ENCODE peak calls at places on chromosomes 3 and 15, in five cellular contexts. C is GM10248, I is ovary, G is GM13976, Z is upper lobe of right lung. K is an unnamed sample.

GRCh38 chr3:122112754-122113153 is 57.6 kb downstream of the CD86 start:
- DNase-seq in C (no peak), G (no peak), I (no peak), Z (no peak), K (no peak)

GRCh38 chr3:21274000-21274671 is 476.9 kb downstream of the ZNF385D start:
- DNase-seq in Z (no peak), G (no peak), I (no peak), C (no peak), K (no peak)

GRCh38 chr3:101825904-101826445 is 23.3 kb upstream of the NFKBIZ start:
- DNase-seq in C (no peak), Z (no peak), I (no peak), G (no peak), K (no peak)

GRCh38 chr3:70249509-70250160 is 62.8 kb downstream of the MDFIC2 start:
- DNase-seq in C (no peak), G (no peak), Z (no peak), I (no peak), K (no peak)

GRCh38 chr15:50808728-50809127 is 43.2 kb upstream of the SPPL2A start:
- DNase-seq in G (no peak), Z (no peak), C (no peak), I (no peak), K (no peak)

GRCh38 chr3:124266517-124266916 is 274.6 kb upstream of the ROPN1 start:
- DNase-seq in I (no peak), C (no peak), G (no peak), Z (no peak), K (no peak)

GRCh38 chr15:68299436-68299835 is 21.9 kb downstream of the FEM1B start:
- DNase-seq in C (no peak), I (no peak), Z (no peak), G (no peak), K (no peak)

GRCh38 chr3:28971156-28971555 is 309.7 kb upstream of the RBMS3 start:
- DNase-seq in Z (no peak), I (no peak), G (no peak), C (no peak), K (no peak)

GRCh38 chr3:17213102-17213501 is 328.3 kb downstream of the PLCL2 start:
- DNase-seq in G (no peak), I (no peak), C (no peak), Z (no peak), K (no peak)

GRCh38 chr3:52069891-52070290 is 13.5 kb upstream of the DUSP7 start:
- DNase-seq in C (no peak), Z (no peak), I (no peak), G (no peak), K (no peak)

GRCh38 chr15:34055868-34056595 is 17.0 kb upstream of the AVEN start:
- DNase-seq in I (no peak), Z (no peak), C (no peak), G (no peak), K (no peak)

GRCh38 chr3:191235331-191236314 is 36.6 kb downstream of the OSTN start:
- DNase-seq in I (no peak), Z (no peak), C (peak), G (peak), K (no peak)

GRCh38 chr3:160003520-160004128 is 15.0 kb downstream of the IL12A start:
- DNase-seq in Z (peak), I (peak), C (peak), G (peak), K (peak)

GRCh38 chr15:62087671-62088360 is 21.0 kb downstream of the C2CD4A start:
- DNase-seq in I (no peak), Z (no peak), G (no peak), C (no peak), K (no peak)

GRCh38 chr15:58258501-58259274 is 120.5 kb downstream of the AQP9 start:
- DNase-seq in C (no peak), Z (no peak), I (no peak), G (no peak), K (no peak)

GRCh38 chr3:150762662-150763121 is 277 bp downstream of the SIAH2 start:
- DNase-seq in Z (no peak), C (no peak), G (no peak), I (no peak), K (peak)

GRCh38 chr15:22904736-22905135 is 66.3 kb downstream of the NIPA2 start:
- DNase-seq in C (no peak), Z (no peak), G (no peak), I (no peak), K (no peak)

GRCh38 chr3:123678108-123678511 is 93.3 kb upstream of the HACD2 start:
- DNase-seq in I (peak), G (no peak), C (no peak), Z (no peak), K (no peak)

GRCh38 chr3:193711964-193712598 is 119.1 kb downstream of the OPA1 start:
- DNase-seq in I (no peak), Z (no peak), G (no peak), C (no peak), K (no peak)

GRCh38 chr15:47565986-47566385 is 151.3 kb upstream of the SEMA6D start:
- DNase-seq in C (no peak), Z (no peak), I (no peak), G (no peak), K (no peak)

DNA sequence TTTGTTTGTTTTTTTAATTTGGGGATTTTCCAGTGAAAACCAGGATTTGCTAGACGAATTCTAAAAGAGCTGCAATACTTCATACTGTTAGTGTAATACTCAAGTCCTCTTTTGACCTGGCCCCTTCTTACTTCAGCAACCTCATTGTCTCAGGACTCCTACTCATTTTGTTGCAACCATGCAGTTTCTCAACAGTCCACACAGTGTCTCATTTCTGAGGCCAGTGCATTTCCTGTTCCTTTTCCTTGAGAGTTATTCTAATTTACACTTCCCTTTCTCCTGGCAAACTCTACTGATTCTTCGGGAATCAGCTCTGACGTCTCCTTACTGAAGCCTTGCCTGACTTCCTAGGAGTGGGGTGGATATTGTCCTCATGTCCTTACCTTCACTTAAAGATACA is 35.6 kb downstream of the NSUN3 start:
- DNase-seq in Z (no peak), G (no peak), I (no peak), C (no peak), K (no peak)
- TF ChIP-seq CTCF in Z (no peak), G (no peak), I (no peak), C (no peak), K (no peak)

GRCh38 chr15:25671132-25671531 is 192.0 kb downstream of the ATP10A start:
- DNase-seq in Z (no peak), G (no peak), C (no peak), I (no peak), K (peak)
- TF ChIP-seq CTCF in Z (no peak), G (no peak), C (no peak), I (no peak), K (no peak)

GRCh38 chr3:152942366-152942765 is 107.4 kb downstream of the P2RY1 start:
- DNase-seq in Z (no peak), I (no peak), G (no peak), C (no peak), K (no peak)
- TF ChIP-seq CTCF in Z (no peak), I (no peak), G (no peak), C (no peak), K (no peak)

DNA sequence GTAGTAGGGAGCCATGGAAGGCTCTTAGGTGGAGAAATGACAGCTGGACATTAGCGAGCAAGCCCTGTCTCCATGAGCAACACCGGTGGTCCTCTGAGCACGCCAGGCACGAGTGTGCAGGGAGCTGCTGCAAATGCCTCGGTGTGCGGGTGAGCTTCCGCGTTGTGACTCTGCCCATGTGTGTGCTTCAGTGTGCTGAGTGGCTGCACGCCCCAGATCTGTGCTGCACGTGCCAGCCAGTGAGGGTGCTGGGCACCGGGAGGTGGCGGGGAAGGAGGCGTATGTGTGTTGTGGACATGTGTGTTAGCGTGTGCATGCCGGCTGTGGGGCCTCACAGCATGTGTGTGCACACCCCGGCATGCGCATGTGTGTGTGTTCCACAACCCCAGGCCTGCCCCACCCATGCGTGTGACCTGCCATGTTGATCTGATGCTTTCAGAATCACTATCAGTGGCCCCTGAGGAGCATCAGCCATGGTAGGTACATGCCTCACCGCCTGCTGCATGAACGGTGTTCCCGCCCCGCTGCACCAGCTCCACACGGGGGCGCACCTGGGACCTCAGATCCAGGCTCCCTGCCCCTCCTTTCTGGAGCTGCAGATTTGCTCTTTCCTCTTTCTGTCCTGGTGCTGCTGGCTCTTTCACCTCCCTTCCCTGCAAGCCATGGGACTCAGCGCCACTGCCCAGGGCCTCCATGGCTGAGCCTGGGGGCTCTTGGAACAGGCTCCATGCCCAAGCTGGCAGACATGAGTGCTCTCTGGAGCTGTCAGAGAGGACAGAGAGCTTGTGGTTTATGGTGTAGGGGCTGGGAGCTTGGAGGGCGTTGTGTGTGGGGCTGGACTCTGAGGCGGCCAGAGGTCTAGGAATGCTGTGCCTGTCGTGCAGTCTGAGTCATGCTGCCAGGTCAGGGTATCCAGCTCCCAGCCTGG is 169.4 kb downstream of the TBC1D2B start:
- DNase-seq in G (peak), C (peak), Z (peak), I (no peak), K (no peak)
- TF ChIP-seq CTCF in G (peak), C (peak), Z (peak), I (no peak), K (no peak)

GRCh38 chr3:169505577-169506155 is 157.8 kb downstream of the MECOM start:
- DNase-seq in C (no peak), Z (no peak), G (no peak), I (no peak), K (no peak)
- TF ChIP-seq CTCF in C (no peak), Z (no peak), G (no peak), I (no peak), K (no peak)

DNA sequence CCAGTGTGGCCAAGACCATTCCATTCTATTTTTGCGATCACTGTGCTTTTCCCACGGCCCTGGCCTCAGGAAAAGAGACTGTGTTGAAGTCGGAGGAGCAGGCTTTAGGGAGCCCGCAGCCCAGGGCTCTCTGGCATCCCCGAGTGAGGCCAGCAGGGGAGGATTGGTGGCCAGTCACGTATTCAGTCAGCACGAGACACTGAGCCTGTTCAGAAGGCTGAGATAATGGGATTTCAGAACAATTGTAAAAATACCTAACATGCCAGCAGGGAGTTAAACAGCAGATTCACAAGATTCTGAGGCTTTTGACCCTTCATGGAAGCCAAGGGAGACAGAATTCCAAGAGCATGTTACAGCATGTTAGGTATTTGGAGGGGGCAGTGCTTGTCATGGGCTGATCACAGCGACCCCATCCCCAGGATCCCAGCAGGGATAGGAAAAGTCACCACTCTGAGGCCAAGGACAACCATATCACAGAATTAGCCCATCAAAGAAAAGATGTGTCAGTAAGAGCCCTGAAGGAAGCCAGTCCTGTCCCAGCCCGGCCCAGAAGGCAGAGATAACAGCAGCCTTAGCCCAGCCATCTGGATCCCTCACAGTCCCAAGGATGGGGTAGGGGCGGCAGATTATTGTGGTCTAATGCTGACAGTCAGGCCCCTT is 40.6 kb downstream of the AMOTL2 start:
- DNase-seq in I (no peak), Z (no peak), C (no peak), G (no peak), K (no peak)
- TF ChIP-seq CTCF in I (no peak), Z (no peak), C (no peak), G (no peak), K (no peak)

K was measured in nephron progenitor cell.